ENCODE peak calls at places on chromosomes 2 and 18, in four cellular contexts. E is activated naive CD4-positive, alpha-beta T cell; D is brain microvascular endothelial cell; O is endodermal cell. U is an unnamed sample.

GRCh38 chr18:79208882-79209281 is 139.7 kb downstream of the ATP9B start:
- DNase-seq in E (no peak), D (no peak), O (no peak), U (no peak)

GRCh38 chr2:196176142-196176738 is 4.9 kb upstream of the STK17B start:
- DNase-seq in E (peak), D (no peak), O (no peak), U (no peak)

GRCh38 chr2:194867328-194867727 is 789.7 kb upstream of the SLC39A10 start:
- DNase-seq in E (no peak), D (no peak), O (no peak), U (no peak)

GRCh38 chr2:45123521-45124191 is 114.4 kb upstream of the SIX2 start:
- DNase-seq in E (no peak), D (no peak), O (no peak), U (no peak)

GRCh38 chr2:227228061-227228667 is 63.7 kb downstream of the COL4A3 start:
- DNase-seq in E (no peak), D (no peak), O (peak), U (no peak)

GRCh38 chr2:231613054-231613654 is 20.5 kb downstream of the TEX44 start:
- DNase-seq in E (no peak), D (no peak), O (no peak), U (no peak)

GRCh38 chr2:25673170-25674002 is at the start of gene DTNB:
- DNase-seq in E (peak), D (no peak), O (peak), U (peak)

GRCh38 chr18:79695856-79696850 is 16.6 kb downstream of the CTDP1 start:
- DNase-seq in E (no peak), D (no peak), O (no peak), U (no peak)

GRCh38 chr18:44586782-44587524 is 93.7 kb upstream of the SETBP1 start:
- DNase-seq in E (no peak), D (no peak), O (no peak), U (no peak)

GRCh38 chr2:121202541-121203310 is 82.3 kb downstream of the TFCP2L1 start:
- DNase-seq in E (no peak), D (no peak), O (no peak), U (peak)

GRCh38 chr18:50528806-50529205 is 31.1 kb upstream of the MAPK4 start:
- DNase-seq in E (no peak), D (no peak), O (no peak), U (peak)

GRCh38 chr2:37230581-37230980 is 815 bp downstream of the CEBPZ start:
- DNase-seq in E (no peak), D (no peak), O (peak), U (no peak)

U was measured in trophoblast cell.